ENCODE peak calls at places on chromosomes 12 and 14, in five cellular contexts. M, H, Z, I and Y are unnamed samples.

GRCh38 chr12:95003921-95004272 is 400 bp upstream of the NDUFA12 start:
- DNase-seq in I (no peak), H (no peak), Z (no peak), M (no peak), Y (no peak)

GRCh38 chr14:91364524-91365270 is 52.9 kb downstream of the CCDC88C start:
- DNase-seq in I (no peak), Z (no peak), H (no peak), M (no peak), Y (peak; percentile 55)

GRCh38 chr12:63792333-63792732 is 12.6 kb downstream of the RXYLT1 start:
- DNase-seq in Z (no peak), I (no peak), H (no peak), M (no peak), Y (no peak)

GRCh38 chr14:101332281-101332680 is 229.0 kb upstream of the DIO3 start:
- DNase-seq in M (no peak), H (no peak), I (no peak), Z (no peak), Y (no peak)

GRCh38 chr14:59037620-59038019 is 150.8 kb upstream of the DAAM1 start:
- DNase-seq in M (no peak), I (no peak), Z (no peak), H (no peak), Y (no peak)

GRCh38 chr14:90624228-90624627 is 192.0 kb downstream of the TTC7B start:
- DNase-seq in Z (no peak), H (no peak), M (no peak), I (peak; percentile 62), Y (no peak)

GRCh38 chr12:124098887-124099286 is 125.9 kb downstream of the ZNF664 start:
- DNase-seq in Z (no peak), M (no peak), I (no peak), H (no peak), Y (no peak)

GRCh38 chr14:103354141-103354540 is 20.1 kb downstream of the EIF5 start:
- DNase-seq in I (no peak), H (no peak), Z (no peak), M (no peak), Y (no peak)

GRCh38 chr14:56357478-56357877 is 222.1 kb upstream of the TMEM260 start:
- DNase-seq in H (no peak), M (no peak), I (no peak), Z (no peak), Y (no peak)

GRCh38 chr12:121861549-121862254 is 3.0 kb upstream of the HPD start:
- DNase-seq in H (no peak), Z (no peak), M (peak; percentile 44), I (peak; percentile 38), Y (no peak)

GRCh38 chr12:89610366-89610765 is 84.5 kb upstream of the POC1B start:
- DNase-seq in H (no peak), Z (no peak), M (no peak), I (no peak), Y (no peak)

GRCh38 chr12:105672576-105672975 is 342.1 kb downstream of the C12orf75 start:
- DNase-seq in M (no peak), Z (no peak), I (no peak), H (no peak), Y (no peak)

GRCh38 chr12:42104087-42104486 is 40.6 kb downstream of the GXYLT1 start:
- DNase-seq in H (no peak), Z (no peak), I (no peak), M (no peak), Y (no peak)
- TF ChIP-seq CTCF in H (no peak), Z (peak; percentile 40), I (peak; percentile 35), M (peak; percentile 29), Y (no peak)

DNA sequence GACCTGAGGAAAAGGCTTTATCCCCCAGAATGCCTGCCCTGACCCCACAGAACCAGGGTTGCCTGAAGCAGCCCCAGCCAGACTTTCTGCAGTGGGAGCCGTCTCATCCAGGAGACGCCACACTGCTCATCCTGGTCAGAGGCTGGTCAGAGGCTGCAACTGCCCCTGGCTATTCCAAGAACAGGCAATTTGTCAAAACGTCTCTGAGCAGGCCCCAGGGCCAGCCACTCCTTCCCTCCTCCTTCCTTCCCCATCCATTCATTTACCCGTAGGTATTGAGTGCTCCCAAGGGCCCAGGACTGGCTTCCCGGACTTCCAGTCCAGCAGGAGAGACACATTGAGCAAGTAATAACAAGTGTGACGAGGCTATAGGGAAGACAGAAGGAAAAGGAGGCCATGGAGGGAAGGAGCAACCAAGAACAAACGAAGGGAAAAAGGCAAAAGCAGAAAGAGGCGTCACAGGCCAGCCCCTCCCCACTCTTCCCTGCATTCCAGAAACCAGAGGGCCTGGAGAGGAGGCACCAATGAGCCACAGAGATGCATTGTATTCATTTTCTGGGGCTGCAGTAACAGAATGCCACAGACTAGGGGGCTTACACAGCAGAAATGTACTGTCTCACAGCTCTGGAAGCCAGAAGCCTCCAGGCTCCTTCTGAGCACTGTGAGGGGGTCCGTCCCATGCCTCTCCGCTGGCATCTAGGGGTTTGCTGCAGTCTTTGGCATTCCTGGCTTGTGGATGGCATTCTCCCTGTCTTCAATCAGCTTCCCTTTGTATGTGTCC is 21.0 kb upstream of the CD9 start:
- DNase-seq in H (no peak), Z (no peak), M (peak; percentile 76), I (peak; percentile 51), Y (peak; percentile 86)
- H3K4me1 ChIP-seq in H (peaks cover 12% of the 10 kb centered on the region), Z (no peaks in the 10 kb centered on the region), M (peaks cover 11% of the 10 kb centered on the region), I (peaks cover 33% of the 10 kb centered on the region), Y (no peaks in the 10 kb centered on the region)

DNA sequence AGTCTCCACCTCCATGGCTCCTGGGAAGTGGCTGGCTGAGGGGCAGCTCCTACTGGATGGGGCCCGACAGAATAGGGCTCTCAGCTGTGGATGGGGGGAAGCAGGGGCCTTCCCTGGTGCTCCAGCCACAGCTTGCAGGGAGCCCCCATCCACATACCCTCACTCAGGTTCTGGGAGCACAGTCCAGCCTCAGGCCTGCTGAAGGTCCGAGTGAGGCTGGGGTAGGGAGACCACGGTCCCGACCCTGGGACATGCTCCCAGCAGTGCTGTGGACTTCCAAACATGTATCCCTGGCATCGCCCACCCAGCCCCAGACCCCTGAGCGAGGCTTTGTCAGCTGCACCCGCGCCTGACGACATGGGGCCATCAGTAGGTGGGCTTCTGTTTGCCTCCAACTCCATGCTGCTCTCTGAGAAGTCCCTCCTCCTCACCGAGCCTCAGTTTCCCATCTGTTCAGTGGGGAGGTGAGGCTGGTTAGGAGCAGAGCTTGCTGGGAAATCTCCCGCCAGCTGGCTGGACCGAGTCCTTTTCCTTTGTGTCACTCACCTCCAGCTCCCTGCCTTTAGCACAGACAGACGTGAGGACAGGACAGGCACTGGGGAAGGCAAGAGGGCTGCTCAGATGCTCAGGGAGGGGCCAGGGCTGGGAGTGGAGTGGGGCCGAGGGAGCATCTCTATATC is 9.1 kb upstream of the ATG101 start:
- DNase-seq in I (peak; percentile 71), H (no peak), Z (no peak), M (no peak), Y (no peak)
- H3K9ac ChIP-seq in I (no peak overlapping the region), H (no peak overlapping the region), Z (no peak overlapping the region), M (no peak overlapping the region), Y (no peak overlapping the region)

GRCh38 chr14:29928342-29928640 is 644 bp upstream of the PRKD1 start:
- DNase-seq in I (no peak), H (no peak), Z (no peak), M (no peak), Y (no peak)

GRCh38 chr14:29926228-29926627 is 1.4 kb downstream of the PRKD1 start:
- DNase-seq in Z (no peak), H (no peak), I (no peak), M (peak; percentile 28), Y (peak; percentile 64)

GRCh38 chr14:29927596-29928341 is at the start of gene PRKD1:
- DNase-seq in Z (no peak), I (peak; percentile 62), M (peak; percentile 87), H (no peak), Y (peak; percentile 84)

GRCh38 chr14:29925736-29926135 is 1.9 kb downstream of the PRKD1 start:
- DNase-seq in I (peak; percentile 49), Z (no peak), H (no peak), M (peak; percentile 23), Y (no peak)

GRCh38 chr14:29926701-29927595 is 699 bp downstream of the PRKD1 start:
- DNase-seq in Z (no peak), I (peak; percentile 43), M (peak; percentile 69), H (no peak), Y (peak; percentile 84)
- TF ChIP-seq CTCF in Z (no peak), I (peak; percentile 23), M (peak; percentile 21), H (no peak), Y (no peak)

GRCh38 chr12:27577688-27578087 is 53.7 kb downstream of the PPFIBP1 start:
- DNase-seq in H (no peak), I (no peak), M (no peak), Z (no peak), Y (no peak)

GRCh38 chr12:27573972-27574371 is 50.0 kb downstream of the PPFIBP1 start:
- DNase-seq in I (peak; percentile 97), H (no peak), Z (no peak), M (no peak), Y (no peak)

GRCh38 chr12:27575099-27575779 is 51.2 kb downstream of the PPFIBP1 start:
- DNase-seq in I (peak; percentile 41), Z (no peak), M (no peak), H (no peak), Y (no peak)

GRCh38 chr12:27576667-27577347 is 52.8 kb downstream of the PPFIBP1 start:
- DNase-seq in Z (no peak), H (no peak), M (no peak), I (no peak), Y (no peak)

GRCh38 chr12:27575780-27576154 is 51.8 kb downstream of the PPFIBP1 start:
- DNase-seq in Z (no peak), H (no peak), I (no peak), M (no peak), Y (no peak)
- H3K4me1 ChIP-seq in Z (no peaks in the 10 kb centered on the region), H (peaks cover 33% of the 10 kb centered on the region), I (peaks cover 16% of the 10 kb centered on the region), M (no peaks in the 10 kb centered on the region), Y (no peaks in the 10 kb centered on the region)

GRCh38 chr12:110932048-110932447 is 11.7 kb upstream of the MYL2 start:
- DNase-seq in H (no peak), I (no peak), Z (no peak), M (peak; percentile 31), Y (peak; percentile 84)

GRCh38 chr12:110935588-110935987 is 15.2 kb upstream of the MYL2 start:
- DNase-seq in H (no peak), M (no peak), I (no peak), Z (no peak), Y (no peak)

GRCh38 chr12:110934093-110934852 is 13.9 kb upstream of the MYL2 start:
- DNase-seq in Z (no peak), H (no peak), M (peak; percentile 38), I (no peak), Y (peak; percentile 90)

GRCh38 chr12:110931315-110931728 is 10.9 kb upstream of the MYL2 start:
- DNase-seq in H (no peak), Z (no peak), M (no peak), I (no peak), Y (peak; percentile 78)

GRCh38 chr12:110933326-110933974 is 13.1 kb upstream of the MYL2 start:
- DNase-seq in H (no peak), Z (no peak), M (no peak), I (no peak), Y (peak; percentile 50)
- H3K9ac ChIP-seq in H (no peak overlapping the region), Z (no peak overlapping the region), M (no peak overlapping the region), I (no peak overlapping the region), Y (no peak overlapping the region)

GRCh38 chr12:132147423-132148367 is 3.4 kb downstream of the NOC4L start:
- DNase-seq in M (no peak), I (no peak), Z (no peak), H (no peak), Y (no peak)
- TF ChIP-seq CTCF in M (no peak), I (no peak), Z (no peak), H (no peak), Y (no peak)